ENCODE peak calls at places on chromosomes 13 and 19, in five cellular contexts. U is stimulated activated CD4-positive, alpha-beta T cell treated with anti-CD3 and anti-CD28 coated beads, Interleukin-1b, Interleukin-23, amount 100 ng/mL, for 1 hour; V is NCI-H2029; B is A549; X is activated CD4-positive, CD25-positive, alpha-beta regulatory T cell treated with anti-CD3 and anti-CD28 coated beads, Interleukin-2, amount 50 U/mL, for 72 hours. H is an unnamed sample.

GRCh38 chr19:2982983-2983350 is 5.6 kb downstream of the TLE6 start:
- DNase-seq in B (no peak), X (no peak), U (no peak), V (peak; percentile 80), H (peak; percentile 54)

GRCh38 chr13:97344250-97345175 is 89.5 kb upstream of the RAP2A start:
- DNase-seq in X (no peak), B (peak; percentile 57), U (no peak), V (no peak), H (peak; percentile 33)

GRCh38 chr13:37427843-37428494 is 170.6 kb downstream of the POSTN start:
- DNase-seq in B (no peak), X (no peak), U (no peak), V (no peak), H (no peak)

GRCh38 chr13:94612050-94612449 is 10.4 kb downstream of the GPR180 start:
- DNase-seq in B (no peak), U (no peak), V (no peak), X (no peak), H (no peak)

GRCh38 chr13:88887045-88887662 is 1216.0 kb downstream of the SLITRK5 start:
- DNase-seq in X (no peak), V (no peak), U (no peak), B (no peak), H (no peak)

GRCh38 chr13:28273919-28274318 is 135.6 kb downstream of the PAN3 start:
- DNase-seq in V (no peak), X (no peak), U (no peak), B (no peak), H (no peak)

GRCh38 chr19:11377237-11377636 is 2.8 kb downstream of the SWSAP1 start:
- DNase-seq in X (no peak), U (no peak), B (peak; percentile 52), V (no peak), H (no peak)

GRCh38 chr13:74290324-74290773 is 156.1 kb upstream of the KLF12 start:
- DNase-seq in V (peak; percentile 83), B (peak; percentile 54), U (no peak), X (no peak), H (peak; percentile 67)

GRCh38 chr13:99405966-99406365 is 95.3 kb upstream of the TM9SF2 start:
- DNase-seq in V (no peak), X (no peak), U (no peak), B (no peak), H (no peak)

GRCh38 chr13:36088001-36088400 is 43.2 kb downstream of the DCLK1 start:
- DNase-seq in U (no peak), V (no peak), B (no peak), X (no peak), H (no peak)

GRCh38 chr19:1259873-1260748 is 9.0 kb upstream of the CIRBP start:
- DNase-seq in V (no peak), U (no peak), B (peak; percentile 77), X (no peak), H (no peak)

GRCh38 chr13:113995051-113995601 is 21.2 kb upstream of the C13orf46 start:
- DNase-seq in B (no peak), X (no peak), V (no peak), U (no peak), H (no peak)

GRCh38 chr13:29594710-29595379 is 643 bp downstream of the SLC7A1 start:
- DNase-seq in X (peak; percentile 76), U (peak; percentile 9), V (no peak), B (peak; percentile 30), H (no peak)

GRCh38 chr19:33434886-33435705 is 61.6 kb downstream of the CEBPG start:
- DNase-seq in V (no peak), X (no peak), B (no peak), U (no peak), H (no peak)

GRCh38 chr19:40229926-40230417 is 3.5 kb upstream of the CCNP start:
- DNase-seq in V (no peak), B (no peak), U (no peak), X (no peak), H (no peak)

GRCh38 chr19:33234736-33235135 is 9.1 kb upstream of the SLC7A10 start:
- DNase-seq in V (no peak), X (no peak), U (no peak), B (no peak), H (no peak)

GRCh38 chr13:30033681-30034447 is 183.4 kb upstream of the UBL3 start:
- DNase-seq in V (no peak), X (no peak), U (no peak), B (peak; percentile 29), H (peak; percentile 49)

GRCh38 chr13:51071493-51071892 is 39.6 kb downstream of the C13orf42 start:
- DNase-seq in U (no peak), B (no peak), V (no peak), X (no peak), H (no peak)

GRCh38 chr19:3969435-3970312 is 1.2 kb downstream of the DAPK3 start:
- DNase-seq in U (no peak), X (no peak), B (peak; percentile 72), V (no peak), H (no peak)